ENCODE peak calls at places on chromosomes 2 and 18, in five cellular contexts. H is GM10248, Y is heart right ventricle, A is epithelial cell of esophagus, N is H9. K is an unnamed sample.

GRCh38 chr2:42193722-42194187 is 24.6 kb downstream of the EML4 start:
- DNase-seq in H (no peak), Y (no peak), A (no peak), N (no peak), K (no peak)

GRCh38 chr2:191950132-191950885 is 103.4 kb upstream of the CAVIN2 start:
- DNase-seq in H (no peak), Y (no peak), A (peak), N (no peak), K (no peak)

GRCh38 chr2:200649724-200650123 is 63.9 kb downstream of the AOX1 start:
- DNase-seq in H (no peak), Y (no peak), A (no peak), N (no peak), K (no peak)

GRCh38 chr2:227404575-227404974 is 16.8 kb upstream of the SCYGR1 start:
- DNase-seq in H (no peak), Y (no peak), A (no peak), N (no peak), K (no peak)

GRCh38 chr18:8212893-8213805 is 396.1 kb upstream of the RAB12 start:
- DNase-seq in H (no peak), Y (no peak), A (peak), N (no peak), K (no peak)

GRCh38 chr2:177799531-177799930 is 273.0 kb downstream of the PDE11A start:
- DNase-seq in H (no peak), Y (peak), A (peak), N (peak), K (no peak)

GRCh38 chr2:219207884-219208740 is 1.5 kb downstream of the ZFAND2B start:
- DNase-seq in H (no peak), Y (no peak), A (peak), N (peak), K (no peak)

GRCh38 chr18:55997156-55997561 is 409.2 kb upstream of the TCF4 start:
- DNase-seq in H (no peak), Y (peak), A (peak), N (no peak), K (no peak)

GRCh38 chr2:230873670-230874401 is 9.1 kb downstream of the ITM2C start:
- DNase-seq in H (peak), Y (no peak), A (no peak), N (no peak), K (peak)

GRCh38 chr2:101349893-101350662 is 37.2 kb downstream of the CREG2 start:
- DNase-seq in H (no peak), Y (no peak), A (peak), N (no peak), K (no peak)

GRCh38 chr2:33796511-33796910 is 197.4 kb upstream of the FAM98A start:
- DNase-seq in H (no peak), Y (no peak), A (no peak), N (no peak), K (no peak)

GRCh38 chr2:105870858-105871257 is 126.1 kb downstream of the NCK2 start:
- DNase-seq in H (no peak), Y (no peak), A (no peak), N (no peak), K (no peak)

GRCh38 chr2:74205586-74205985 is 7.2 kb downstream of the MTHFD2 start:
- DNase-seq in H (no peak), Y (no peak), A (peak), N (no peak), K (no peak)

GRCh38 chr2:217247511-217247910 is 387.6 kb upstream of the TNP1 start:
- DNase-seq in H (no peak), Y (no peak), A (no peak), N (no peak), K (no peak)

GRCh38 chr18:47798366-47798765 is 132.1 kb downstream of the SMAD2 start:
- DNase-seq in H (no peak), Y (no peak), A (no peak), N (no peak), K (no peak)

GRCh38 chr2:70371753-70372152 is 69.9 kb upstream of the FAM136A start:
- DNase-seq in H (no peak), Y (no peak), A (peak), N (no peak), K (no peak)

GRCh38 chr18:24278591-24278990 is 119.0 kb downstream of the OSBPL1A start:
- DNase-seq in H (no peak), Y (no peak), A (no peak), N (no peak), K (no peak)

DNA sequence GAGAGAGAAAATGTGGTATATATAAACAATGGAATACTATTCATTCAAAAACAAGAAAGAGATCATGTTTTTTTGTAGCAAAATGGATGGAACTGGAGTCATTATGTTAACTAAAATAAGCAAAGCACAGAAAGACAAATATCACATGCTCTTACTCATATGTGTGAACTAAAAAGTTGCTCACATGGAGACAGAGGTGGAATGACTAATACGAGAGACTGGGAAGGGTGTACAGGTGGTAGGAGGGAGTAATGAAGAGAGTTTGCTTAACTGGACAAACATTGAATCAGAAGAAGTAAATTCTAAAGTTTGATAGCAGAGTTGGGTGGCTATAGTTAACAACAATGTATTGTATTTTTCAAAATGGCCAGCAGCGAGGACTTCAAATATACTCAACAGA is 1080.7 kb upstream of the CHAC2 start:
- DNase-seq in H (no peak), Y (no peak), A (peak), N (no peak), K (no peak)
- TF ChIP-seq CTCF in H (no peak), Y (no peak), A (no peak), N (no peak), K (no peak)

DNA sequence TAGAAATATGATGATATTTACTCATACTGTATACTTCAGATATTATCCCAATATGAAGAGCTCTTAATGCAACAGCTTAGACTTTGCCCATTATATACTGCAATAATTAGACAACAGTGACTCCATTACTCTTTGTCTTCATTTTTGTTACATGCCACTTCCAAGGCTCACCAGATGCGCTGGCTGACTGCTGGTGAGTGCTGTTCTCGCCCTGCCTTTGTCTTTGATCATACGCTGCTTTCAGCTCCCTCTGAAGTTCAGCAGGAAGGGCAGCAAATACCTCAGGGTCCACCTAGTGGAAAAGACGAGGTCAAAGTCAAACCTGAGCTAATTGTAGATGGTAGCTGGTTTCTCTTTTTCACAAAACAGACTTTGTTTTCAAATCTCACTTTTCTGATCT is 66.3 kb downstream of the EIF5B start:
- DNase-seq in H (no peak), Y (no peak), A (no peak), N (peak), K (no peak)
- TF ChIP-seq CTCF in H (no peak), Y (no peak), A (no peak), N (peak), K (no peak)

DNA sequence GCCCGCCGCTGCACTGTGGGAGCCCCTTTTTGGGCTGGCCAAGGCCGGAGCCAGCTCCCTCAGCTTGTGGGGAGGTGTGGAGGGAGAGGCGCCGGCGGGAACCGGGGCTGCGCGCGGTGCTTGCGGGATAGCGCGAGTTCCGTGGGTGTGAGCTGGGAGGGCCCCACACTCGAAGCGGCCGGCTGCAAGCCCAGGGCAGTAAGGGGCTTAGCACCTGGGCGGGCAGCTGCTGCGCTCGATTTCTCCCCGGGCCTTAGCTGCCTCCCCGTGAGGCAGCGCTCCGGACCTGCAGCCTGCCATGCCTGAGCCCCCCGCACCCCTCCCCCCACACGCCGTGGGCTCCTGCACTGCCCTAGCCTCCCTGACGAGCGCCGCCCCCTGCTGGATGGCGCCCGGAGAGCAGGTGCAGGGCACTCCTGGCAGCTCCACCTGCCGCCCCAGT is 124.4 kb downstream of the CCDC178 start:
- DNase-seq in H (no peak), Y (no peak), A (no peak), N (peak), K (no peak)
- TF ChIP-seq CTCF in H (no peak), Y (no peak), A (no peak), N (peak), K (no peak)

GRCh38 chr2:22850310-22850709 is 534.7 kb upstream of the KLHL29 start:
- DNase-seq in H (no peak), Y (no peak), A (no peak), N (no peak), K (no peak)
- TF ChIP-seq CTCF in H (no peak), Y (no peak), A (no peak), N (no peak), K (no peak)

DNA sequence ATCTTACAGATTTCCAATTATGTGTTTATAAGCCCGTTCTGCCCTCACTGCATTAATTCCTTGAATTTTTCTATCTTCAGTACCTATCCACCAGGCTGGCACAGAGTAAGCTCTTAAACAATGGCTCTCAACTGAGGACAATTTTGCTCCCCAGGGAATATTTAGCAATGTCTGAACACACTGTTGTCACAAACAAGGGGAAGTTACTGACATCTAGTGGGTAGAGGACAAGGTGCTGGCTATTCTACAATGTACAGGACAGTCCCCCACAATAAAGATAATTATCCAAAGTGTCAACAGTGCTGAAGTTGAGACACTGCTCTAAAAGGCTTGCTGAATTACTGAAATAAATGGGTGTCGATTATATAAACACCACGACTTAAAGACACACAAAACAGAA is 5.0 kb downstream of the NDUFS1 start:
- DNase-seq in H (no peak), Y (no peak), A (peak), N (no peak), K (no peak)
- TF ChIP-seq CTCF in H (peak), Y (peak), A (peak), N (peak), K (peak)

K was measured in GM13976.